ENCODE peak calls at places on chromosomes 12 and 14, in seven cellular contexts. One of them, this sample, is unnamed.
A peak's percentile ranks its signal among the peaks of the same experiment; 100 is the strongest.

GRCh38 chr14:24411468-24412454 is 13.0 kb downstream of the NYNRIN start:
- DNase-seq in heart right ventricle: no peak
- DNase-seq in AG09309: peak; percentile 11
- DNase-seq in cardiac septum: no peak
- DNase-seq in T-helper 22 cell: no peak
- DNase-seq in mesothelial cell of epicardium: no peak
- DNase-seq in activated T-helper 1 cell treated with Interleukin-2 at 50 U/mL for 16 hours: no peak
- DNase-seq in this sample: peak; percentile 71

GRCh38 chr12:76346236-76346635 is 2.0 kb downstream of the BBS10 start:
- DNase-seq in heart right ventricle: no peak
- DNase-seq in AG09309: no peak
- DNase-seq in cardiac septum: no peak
- DNase-seq in T-helper 22 cell: no peak
- DNase-seq in mesothelial cell of epicardium: no peak
- DNase-seq in activated T-helper 1 cell treated with Interleukin-2 at 50 U/mL for 16 hours: no peak
- DNase-seq in this sample: no peak

GRCh38 chr12:119669744-119670472 is 2.0 kb downstream of the PRKAB1 start:
- DNase-seq in heart right ventricle: no peak
- DNase-seq in AG09309: no peak
- DNase-seq in cardiac septum: no peak
- DNase-seq in T-helper 22 cell: no peak
- DNase-seq in mesothelial cell of epicardium: no peak
- DNase-seq in activated T-helper 1 cell treated with Interleukin-2 at 50 U/mL for 16 hours: no peak
- DNase-seq in this sample: no peak

GRCh38 chr12:123076604-123077297 is 74.1 kb downstream of the PITPNM2 start:
- DNase-seq in heart right ventricle: no peak
- DNase-seq in AG09309: no peak
- DNase-seq in cardiac septum: no peak
- DNase-seq in T-helper 22 cell: no peak
- DNase-seq in mesothelial cell of epicardium: no peak
- DNase-seq in activated T-helper 1 cell treated with Interleukin-2 at 50 U/mL for 16 hours: no peak
- DNase-seq in this sample: no peak

GRCh38 chr14:95510804-95511203 is 5.6 kb downstream of the SYNE3 start:
- DNase-seq in heart right ventricle: no peak
- DNase-seq in AG09309: no peak
- DNase-seq in cardiac septum: no peak
- DNase-seq in T-helper 22 cell: no peak
- DNase-seq in mesothelial cell of epicardium: no peak
- DNase-seq in activated T-helper 1 cell treated with Interleukin-2 at 50 U/mL for 16 hours: no peak
- DNase-seq in this sample: no peak

GRCh38 chr12:53219956-53220856 is 11.8 kb downstream of the RARG start:
- DNase-seq in heart right ventricle: peak; percentile 75
- DNase-seq in AG09309: no peak
- DNase-seq in cardiac septum: no peak
- DNase-seq in T-helper 22 cell: peak; percentile 61
- DNase-seq in mesothelial cell of epicardium: peak; percentile 62
- DNase-seq in activated T-helper 1 cell treated with Interleukin-2 at 50 U/mL for 16 hours: peak; percentile 67
- DNase-seq in this sample: peak; percentile 42

GRCh38 chr14:54108481-54109471 is 152.2 kb upstream of the BMP4 start:
- DNase-seq in heart right ventricle: no peak
- DNase-seq in AG09309: no peak
- DNase-seq in cardiac septum: no peak
- DNase-seq in T-helper 22 cell: no peak
- DNase-seq in mesothelial cell of epicardium: no peak
- DNase-seq in activated T-helper 1 cell treated with Interleukin-2 at 50 U/mL for 16 hours: no peak
- DNase-seq in this sample: peak; percentile 55

GRCh38 chr12:20704860-20705259 is 9.7 kb downstream of the SLCO1C1 start:
- DNase-seq in heart right ventricle: no peak
- DNase-seq in AG09309: no peak
- DNase-seq in cardiac septum: no peak
- DNase-seq in T-helper 22 cell: no peak
- DNase-seq in mesothelial cell of epicardium: no peak
- DNase-seq in activated T-helper 1 cell treated with Interleukin-2 at 50 U/mL for 16 hours: no peak
- DNase-seq in this sample: no peak

GRCh38 chr14:54447231-54447692 is 6.1 kb upstream of the CNIH1 start:
- DNase-seq in heart right ventricle: no peak
- DNase-seq in AG09309: no peak
- DNase-seq in cardiac septum: no peak
- DNase-seq in T-helper 22 cell: no peak
- DNase-seq in mesothelial cell of epicardium: no peak
- DNase-seq in activated T-helper 1 cell treated with Interleukin-2 at 50 U/mL for 16 hours: no peak
- DNase-seq in this sample: no peak

GRCh38 chr14:104863131-104863862 is 1.8 kb upstream of the CEP170B start:
- DNase-seq in heart right ventricle: no peak
- DNase-seq in AG09309: no peak
- DNase-seq in cardiac septum: no peak
- DNase-seq in T-helper 22 cell: no peak
- DNase-seq in mesothelial cell of epicardium: no peak
- DNase-seq in activated T-helper 1 cell treated with Interleukin-2 at 50 U/mL for 16 hours: no peak
- DNase-seq in this sample: no peak

GRCh38 chr12:59191372-59191771 is 271.1 kb upstream of the LRIG3 start:
- DNase-seq in heart right ventricle: no peak
- DNase-seq in AG09309: no peak
- DNase-seq in cardiac septum: no peak
- DNase-seq in T-helper 22 cell: no peak
- DNase-seq in mesothelial cell of epicardium: no peak
- DNase-seq in activated T-helper 1 cell treated with Interleukin-2 at 50 U/mL for 16 hours: no peak
- DNase-seq in this sample: no peak

GRCh38 chr12:122517877-122518276 is 8.9 kb downstream of the RSRC2 start:
- DNase-seq in heart right ventricle: no peak
- DNase-seq in AG09309: peak; percentile 92
- DNase-seq in cardiac septum: no peak
- DNase-seq in T-helper 22 cell: no peak
- DNase-seq in mesothelial cell of epicardium: no peak
- DNase-seq in activated T-helper 1 cell treated with Interleukin-2 at 50 U/mL for 16 hours: no peak
- DNase-seq in this sample: peak; percentile 81

GRCh38 chr12:8012910-8013309 is 19.6 kb upstream of the FOXJ2 start:
- DNase-seq in heart right ventricle: no peak
- DNase-seq in AG09309: no peak
- DNase-seq in cardiac septum: no peak
- DNase-seq in T-helper 22 cell: no peak
- DNase-seq in mesothelial cell of epicardium: no peak
- DNase-seq in activated T-helper 1 cell treated with Interleukin-2 at 50 U/mL for 16 hours: no peak
- DNase-seq in this sample: no peak

GRCh38 chr14:56131004-56131864 is 13.0 kb downstream of the PELI2 start:
- DNase-seq in heart right ventricle: no peak
- DNase-seq in AG09309: no peak
- DNase-seq in cardiac septum: no peak
- DNase-seq in T-helper 22 cell: no peak
- DNase-seq in mesothelial cell of epicardium: no peak
- DNase-seq in activated T-helper 1 cell treated with Interleukin-2 at 50 U/mL for 16 hours: no peak
- DNase-seq in this sample: no peak

GRCh38 chr14:36264595-36264994 is 55.8 kb downstream of the MBIP start:
- DNase-seq in heart right ventricle: no peak
- DNase-seq in AG09309: no peak
- DNase-seq in cardiac septum: no peak
- DNase-seq in T-helper 22 cell: no peak
- DNase-seq in mesothelial cell of epicardium: no peak
- DNase-seq in activated T-helper 1 cell treated with Interleukin-2 at 50 U/mL for 16 hours: no peak
- DNase-seq in this sample: no peak

GRCh38 chr12:27460471-27460978 is 14.0 kb downstream of the SMCO2 start:
- DNase-seq in heart right ventricle: no peak
- DNase-seq in AG09309: no peak
- DNase-seq in cardiac septum: no peak
- DNase-seq in T-helper 22 cell: no peak
- DNase-seq in mesothelial cell of epicardium: no peak
- DNase-seq in activated T-helper 1 cell treated with Interleukin-2 at 50 U/mL for 16 hours: no peak
- DNase-seq in this sample: no peak

GRCh38 chr12:65892905-65893304 is 68.6 kb downstream of the HMGA2 start:
- DNase-seq in heart right ventricle: no peak
- DNase-seq in AG09309: no peak
- DNase-seq in cardiac septum: no peak
- DNase-seq in T-helper 22 cell: no peak
- DNase-seq in mesothelial cell of epicardium: no peak
- DNase-seq in activated T-helper 1 cell treated with Interleukin-2 at 50 U/mL for 16 hours: no peak
- DNase-seq in this sample: peak; percentile 76